ENCODE peak calls at places on chromosomes 12 and 14, in six cellular contexts. One of them, this sample, is unnamed. For H3K4me1 and H3K36me3, the result is how much of the 10 kb centered on the place peaks cover.

GRCh38 chr12:19575307-19576243 is 136.3 kb downstream of the AEBP2 start:
- DNase-seq in adipocyte: peak
- DNase-seq in heart right ventricle: no peak
- DNase-seq in tibial artery: peak
- DNase-seq in H1: no peak
- DNase-seq in cardiac muscle cell: peak
- DNase-seq in this sample: no peak

GRCh38 chr12:62730649-62731377 is 204.1 kb downstream of the PPM1H start:
- DNase-seq in adipocyte: peak
- DNase-seq in H1: no peak
- DNase-seq in tibial artery: peak
- DNase-seq in cardiac muscle cell: no peak
- DNase-seq in heart right ventricle: no peak
- DNase-seq in this sample: no peak

GRCh38 chr12:108724054-108724889 is 7.0 kb downstream of the CORO1C start:
- DNase-seq in cardiac muscle cell: no peak
- DNase-seq in adipocyte: no peak
- DNase-seq in tibial artery: peak
- DNase-seq in H1: no peak
- DNase-seq in heart right ventricle: no peak
- DNase-seq in this sample: no peak

GRCh38 chr14:74377976-74378690 is 29.9 kb downstream of the VRTN start:
- DNase-seq in tibial artery: no peak
- DNase-seq in H1: no peak
- DNase-seq in heart right ventricle: no peak
- DNase-seq in adipocyte: no peak
- DNase-seq in cardiac muscle cell: no peak
- DNase-seq in this sample: no peak

GRCh38 chr12:57118711-57119271 is 7.6 kb upstream of the STAT6 start:
- DNase-seq in adipocyte: no peak
- DNase-seq in heart right ventricle: no peak
- DNase-seq in H1: no peak
- DNase-seq in tibial artery: no peak
- DNase-seq in cardiac muscle cell: no peak
- DNase-seq in this sample: no peak

GRCh38 chr12:92485356-92486348 is 217.1 kb upstream of the PLEKHG7 start:
- DNase-seq in adipocyte: peak
- DNase-seq in heart right ventricle: no peak
- DNase-seq in cardiac muscle cell: no peak
- DNase-seq in H1: no peak
- DNase-seq in tibial artery: no peak
- DNase-seq in this sample: no peak

GRCh38 chr12:32533971-32534590 is 134.7 kb downstream of the FGD4 start:
- DNase-seq in tibial artery: peak
- DNase-seq in cardiac muscle cell: peak
- DNase-seq in adipocyte: peak
- DNase-seq in heart right ventricle: no peak
- DNase-seq in H1: no peak
- DNase-seq in this sample: no peak

GRCh38 chr14:64704145-64704742 is at the start of gene PLEKHG3:
- DNase-seq in adipocyte: peak
- DNase-seq in heart right ventricle: peak
- DNase-seq in H1: no peak
- DNase-seq in cardiac muscle cell: peak
- DNase-seq in tibial artery: peak
- DNase-seq in this sample: no peak

GRCh38 chr12:132277374-132277801 is 52.0 kb downstream of the GALNT9 start:
- DNase-seq in H1: no peak
- DNase-seq in cardiac muscle cell: no peak
- DNase-seq in heart right ventricle: peak
- DNase-seq in tibial artery: no peak
- DNase-seq in adipocyte: peak
- DNase-seq in this sample: no peak

GRCh38 chr12:98656289-98657101 is 11.4 kb downstream of the APAF1 start:
- DNase-seq in heart right ventricle: no peak
- DNase-seq in cardiac muscle cell: no peak
- DNase-seq in adipocyte: no peak
- DNase-seq in tibial artery: no peak
- DNase-seq in H1: no peak
- DNase-seq in this sample: no peak

GRCh38 chr12:122880155-122880605 is 15.7 kb downstream of the VPS37B start:
- DNase-seq in cardiac muscle cell: no peak
- DNase-seq in tibial artery: no peak
- DNase-seq in heart right ventricle: no peak
- DNase-seq in adipocyte: no peak
- DNase-seq in H1: no peak
- DNase-seq in this sample: no peak

GRCh38 chr12:122884091-122884826 is 11.7 kb downstream of the VPS37B start:
- DNase-seq in tibial artery: no peak
- DNase-seq in cardiac muscle cell: no peak
- DNase-seq in adipocyte: no peak
- DNase-seq in heart right ventricle: no peak
- DNase-seq in H1: no peak
- DNase-seq in this sample: no peak

GRCh38 chr12:122880668-122881067 is 15.3 kb downstream of the VPS37B start:
- DNase-seq in H1: no peak
- DNase-seq in adipocyte: no peak
- DNase-seq in cardiac muscle cell: no peak
- DNase-seq in heart right ventricle: no peak
- DNase-seq in tibial artery: no peak
- DNase-seq in this sample: no peak

GRCh38 chr12:122884860-122885259 is 11.1 kb downstream of the VPS37B start:
- DNase-seq in tibial artery: no peak
- DNase-seq in cardiac muscle cell: no peak
- DNase-seq in H1: no peak
- DNase-seq in heart right ventricle: no peak
- DNase-seq in adipocyte: no peak
- DNase-seq in this sample: no peak

GRCh38 chr12:122882908-122883563 is 12.9 kb downstream of the VPS37B start:
- DNase-seq in tibial artery: no peak
- DNase-seq in cardiac muscle cell: no peak
- DNase-seq in heart right ventricle: no peak
- DNase-seq in H1: no peak
- DNase-seq in adipocyte: no peak
- DNase-seq in this sample: no peak
- H3K4me1 ChIP-seq in tibial artery: under half
- H3K4me1 ChIP-seq in cardiac muscle cell: under half
- H3K4me1 ChIP-seq in heart right ventricle: half or more
- H3K4me1 ChIP-seq in H1: under half
- H3K4me1 ChIP-seq in adipocyte: under half
- H3K4me1 ChIP-seq in this sample: under half

GRCh38 chr14:51862171-51862838 is 1.9 kb downstream of the GNG2 start:
- DNase-seq in heart right ventricle: no peak
- DNase-seq in adipocyte: no peak
- DNase-seq in tibial artery: no peak
- DNase-seq in cardiac muscle cell: no peak
- DNase-seq in H1: no peak
- DNase-seq in this sample: no peak
- H3K4me3 ChIP-seq in heart right ventricle: peak
- H3K4me3 ChIP-seq in adipocyte: peak
- H3K4me3 ChIP-seq in tibial artery: no peak
- H3K4me3 ChIP-seq in cardiac muscle cell: no peak
- H3K4me3 ChIP-seq in H1: peak
- H3K4me3 ChIP-seq in this sample: no peak

DNA sequence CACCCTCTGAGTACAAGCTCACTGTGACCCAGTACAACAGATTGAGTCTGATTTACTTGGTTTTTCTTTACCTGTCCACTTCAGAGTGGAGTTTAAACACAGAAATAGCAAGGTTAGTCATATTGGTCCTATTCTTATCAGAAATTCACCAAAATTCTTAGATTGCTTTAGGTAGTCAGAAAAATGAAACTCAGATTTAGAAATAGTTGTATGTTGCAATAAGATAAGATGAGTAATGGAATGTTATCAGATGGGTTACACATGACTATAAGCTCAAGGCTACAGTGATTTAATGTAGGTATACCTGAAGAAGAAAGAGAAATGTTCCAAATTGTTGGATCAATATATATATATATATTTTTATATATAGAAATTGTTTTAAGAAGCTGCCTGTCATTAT is 524.1 kb downstream of the LRFN5 start:
- DNase-seq in adipocyte: peak
- DNase-seq in heart right ventricle: no peak
- DNase-seq in H1: no peak
- DNase-seq in cardiac muscle cell: no peak
- DNase-seq in tibial artery: no peak
- DNase-seq in this sample: no peak
- H3K36me3 ChIP-seq in adipocyte: under half
- H3K36me3 ChIP-seq in heart right ventricle: under half
- H3K36me3 ChIP-seq in H1: under half
- H3K36me3 ChIP-seq in cardiac muscle cell: under half
- H3K36me3 ChIP-seq in tibial artery: under half
- H3K36me3 ChIP-seq in this sample: under half

GRCh38 chr14:101836131-101836530 is 74.6 kb downstream of the PPP2R5C start:
- DNase-seq in cardiac muscle cell: no peak
- DNase-seq in tibial artery: no peak
- DNase-seq in heart right ventricle: no peak
- DNase-seq in adipocyte: peak
- DNase-seq in H1: no peak
- DNase-seq in this sample: no peak

GRCh38 chr14:101838476-101838875 is 77.0 kb downstream of the PPP2R5C start:
- DNase-seq in tibial artery: no peak
- DNase-seq in adipocyte: no peak
- DNase-seq in cardiac muscle cell: no peak
- DNase-seq in heart right ventricle: no peak
- DNase-seq in H1: no peak
- DNase-seq in this sample: no peak

GRCh38 chr14:101840649-101841365 is 79.3 kb downstream of the PPP2R5C start:
- DNase-seq in tibial artery: no peak
- DNase-seq in H1: no peak
- DNase-seq in heart right ventricle: no peak
- DNase-seq in cardiac muscle cell: no peak
- DNase-seq in adipocyte: no peak
- DNase-seq in this sample: no peak

GRCh38 chr14:101839661-101840060 is 78.2 kb downstream of the PPP2R5C start:
- DNase-seq in cardiac muscle cell: no peak
- DNase-seq in heart right ventricle: no peak
- DNase-seq in adipocyte: no peak
- DNase-seq in tibial artery: no peak
- DNase-seq in H1: no peak
- DNase-seq in this sample: no peak

GRCh38 chr14:101839236-101839635 is 77.7 kb downstream of the PPP2R5C start:
- DNase-seq in H1: no peak
- DNase-seq in tibial artery: no peak
- DNase-seq in adipocyte: no peak
- DNase-seq in heart right ventricle: no peak
- DNase-seq in cardiac muscle cell: no peak
- DNase-seq in this sample: no peak
- H3K4me1 ChIP-seq in H1: under half
- H3K4me1 ChIP-seq in tibial artery: under half
- H3K4me1 ChIP-seq in adipocyte: under half
- H3K4me1 ChIP-seq in heart right ventricle: half or more
- H3K4me1 ChIP-seq in cardiac muscle cell: under half
- H3K4me1 ChIP-seq in this sample: under half

GRCh38 chr14:100328495-100329163 is 5.5 kb downstream of the SLC25A47 start:
- DNase-seq in H1: no peak
- DNase-seq in adipocyte: no peak
- DNase-seq in heart right ventricle: no peak
- DNase-seq in cardiac muscle cell: no peak
- DNase-seq in tibial artery: no peak
- DNase-seq in this sample: no peak
- H3K4me3 ChIP-seq in H1: no peak
- H3K4me3 ChIP-seq in adipocyte: no peak
- H3K4me3 ChIP-seq in heart right ventricle: no peak
- H3K4me3 ChIP-seq in cardiac muscle cell: no peak
- H3K4me3 ChIP-seq in tibial artery: no peak
- H3K4me3 ChIP-seq in this sample: no peak

DNA sequence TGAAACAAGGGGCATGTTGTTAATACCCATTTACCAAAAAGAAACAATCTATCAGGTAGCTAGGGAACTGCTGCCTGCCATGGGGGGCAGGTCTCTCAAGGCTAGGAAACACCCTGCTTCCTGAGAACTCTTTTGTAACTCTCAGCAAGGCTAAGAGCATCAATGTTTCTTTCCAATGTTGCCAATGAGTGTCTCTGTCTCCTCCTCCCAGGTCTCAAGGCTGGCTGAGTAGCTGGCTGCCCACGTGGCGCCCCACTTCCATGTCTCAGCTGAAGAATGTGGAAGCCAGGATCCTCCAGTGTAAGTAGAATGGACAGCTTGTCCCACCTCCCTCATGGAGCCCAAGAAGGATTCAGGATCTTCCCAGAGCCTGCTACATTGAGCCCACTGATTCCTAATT is 3.4 kb downstream of the ABHD4 start:
- DNase-seq in tibial artery: no peak
- DNase-seq in cardiac muscle cell: no peak
- DNase-seq in H1: no peak
- DNase-seq in heart right ventricle: no peak
- DNase-seq in adipocyte: no peak
- DNase-seq in this sample: no peak
- H3K36me3 ChIP-seq in tibial artery: half or more
- H3K36me3 ChIP-seq in cardiac muscle cell: under half
- H3K36me3 ChIP-seq in H1: under half
- H3K36me3 ChIP-seq in heart right ventricle: under half
- H3K36me3 ChIP-seq in adipocyte: under half
- H3K36me3 ChIP-seq in this sample: under half

This sample was measured in iPS DF 6.9.